ENCODE peak calls at places on chromosomes 2 and 18, in four cellular contexts. K is progenitor cell of endocrine pancreas, A is upper lobe of right lung, V is RWPE1. L is an unnamed sample.

GRCh38 chr2:23628926-23629325 is 243.9 kb downstream of the KLHL29 start:
- DNase-seq in K (no peak), A (no peak), V (no peak), L (no peak)

GRCh38 chr2:213751446-213751845 is 467.2 kb downstream of the SPAG16 start:
- DNase-seq in K (no peak), A (no peak), V (no peak), L (no peak)

GRCh38 chr2:127158614-127159290 is 51.8 kb upstream of the BIN1 start:
- DNase-seq in K (no peak), A (no peak), V (no peak), L (no peak)

GRCh38 chr2:173043466-173043865 is 32.2 kb upstream of the MAP3K20 start:
- DNase-seq in K (no peak), A (peak), V (no peak), L (no peak)

GRCh38 chr2:216298719-216299118 is 73.6 kb downstream of the MARCHF4 start:
- DNase-seq in K (no peak), A (no peak), V (peak), L (peak)

GRCh38 chr2:222864296-222864695 is 3.5 kb downstream of the ACSL3 start:
- DNase-seq in K (no peak), A (no peak), V (no peak), L (no peak)

GRCh38 chr2:97691166-97691565 is 21.7 kb downstream of the C2orf92 start:
- DNase-seq in K (no peak), A (no peak), V (no peak), L (no peak)

GRCh38 chr18:50194623-50195532 is at the start of gene MYO5B:
- DNase-seq in K (peak), A (peak), V (peak), L (no peak)

GRCh38 chr2:119522561-119523110 is 1.6 kb downstream of the SCTR start:
- DNase-seq in K (no peak), A (no peak), V (no peak), L (no peak)

GRCh38 chr2:9462872-9463697 is 11.3 kb upstream of the IAH1 start:
- DNase-seq in K (no peak), A (no peak), V (no peak), L (no peak)

GRCh38 chr2:137255990-137256389 is 490.6 kb downstream of the THSD7B start:
- DNase-seq in K (no peak), A (no peak), V (peak), L (peak)

GRCh38 chr2:39571197-39571731 is 94.5 kb upstream of the TMEM178A start:
- DNase-seq in K (no peak), A (no peak), V (peak), L (no peak)

GRCh38 chr2:47503481-47504070 is 100.6 kb downstream of the MSH2 start:
- DNase-seq in K (no peak), A (no peak), V (no peak), L (no peak)

GRCh38 chr18:13392899-13393298 is 174.3 kb downstream of the LDLRAD4 start:
- DNase-seq in K (no peak), A (no peak), V (no peak), L (no peak)

GRCh38 chr2:154963509-154963908 is 265.0 kb downstream of the KCNJ3 start:
- DNase-seq in K (no peak), A (no peak), V (no peak), L (no peak)

DNA sequence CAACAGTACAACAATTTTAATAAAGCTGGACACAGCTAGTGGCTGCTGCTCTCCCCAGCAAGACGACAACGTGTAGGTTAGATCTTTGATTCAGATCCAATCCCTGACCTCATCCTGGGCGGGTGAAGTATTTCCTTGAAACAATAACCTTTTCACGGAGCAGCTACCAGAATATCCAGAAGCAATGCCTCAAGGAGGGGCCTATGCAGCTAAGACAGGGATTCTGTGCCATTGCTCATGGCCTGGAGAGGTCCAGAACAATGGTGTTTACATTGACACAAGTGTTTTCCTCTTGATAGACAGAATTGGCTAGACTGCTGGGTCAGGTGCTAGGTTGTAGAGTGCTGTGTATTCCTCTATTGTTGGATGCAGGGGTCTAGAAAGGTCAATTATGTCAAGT is 520.1 kb downstream of the BCL11A start:
- DNase-seq in K (no peak), A (no peak), V (no peak), L (no peak)
- TF ChIP-seq CTCF in K (no peak), A (no peak), V (no peak), L (no peak)

GRCh38 chr2:19369341-19369955 is 11.0 kb upstream of the OSR1 start:
- DNase-seq in K (no peak), A (no peak), V (no peak), L (no peak)
- TF ChIP-seq CTCF in K (peak), A (no peak), V (no peak), L (peak)

GRCh38 chr2:111986116-111986900 is 68.8 kb upstream of the TMEM87B start:
- DNase-seq in K (no peak), A (no peak), V (no peak), L (no peak)
- TF ChIP-seq CTCF in K (no peak), A (no peak), V (no peak), L (no peak)

DNA sequence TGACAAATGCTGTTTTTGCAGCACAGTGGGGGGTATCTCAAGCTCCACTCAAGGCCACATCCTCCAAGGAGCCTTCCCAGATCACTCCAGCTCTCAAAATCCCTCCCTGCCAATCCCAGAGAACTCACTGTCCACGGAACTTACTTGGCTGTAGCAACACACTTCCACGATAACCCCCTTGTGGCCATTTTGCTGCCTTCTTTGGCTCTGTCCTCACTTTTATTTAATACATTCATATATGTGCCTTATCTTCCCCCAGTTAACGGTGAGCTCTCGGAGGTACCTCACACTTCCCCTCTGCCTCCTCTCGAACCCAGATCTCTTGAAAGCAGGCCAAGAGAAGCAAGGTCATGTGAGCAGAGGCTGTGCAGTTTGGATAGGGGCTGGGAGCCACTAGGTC is 122.3 kb downstream of the TNS1 start:
- DNase-seq in K (no peak), A (no peak), V (no peak), L (no peak)
- TF ChIP-seq CTCF in K (no peak), A (peak), V (no peak), L (peak)

GRCh38 chr2:33032245-33032644 is 85.5 kb downstream of the LTBP1 start:
- DNase-seq in K (no peak), A (no peak), V (no peak), L (no peak)

GRCh38 chr2:33029459-33029858 is 82.7 kb downstream of the LTBP1 start:
- DNase-seq in K (no peak), A (no peak), V (no peak), L (no peak)

GRCh38 chr2:33030326-33030725 is 83.6 kb downstream of the LTBP1 start:
- DNase-seq in K (no peak), A (no peak), V (no peak), L (no peak)

GRCh38 chr2:33034784-33035183 is 88.0 kb downstream of the LTBP1 start:
- DNase-seq in K (no peak), A (no peak), V (peak), L (no peak)

DNA sequence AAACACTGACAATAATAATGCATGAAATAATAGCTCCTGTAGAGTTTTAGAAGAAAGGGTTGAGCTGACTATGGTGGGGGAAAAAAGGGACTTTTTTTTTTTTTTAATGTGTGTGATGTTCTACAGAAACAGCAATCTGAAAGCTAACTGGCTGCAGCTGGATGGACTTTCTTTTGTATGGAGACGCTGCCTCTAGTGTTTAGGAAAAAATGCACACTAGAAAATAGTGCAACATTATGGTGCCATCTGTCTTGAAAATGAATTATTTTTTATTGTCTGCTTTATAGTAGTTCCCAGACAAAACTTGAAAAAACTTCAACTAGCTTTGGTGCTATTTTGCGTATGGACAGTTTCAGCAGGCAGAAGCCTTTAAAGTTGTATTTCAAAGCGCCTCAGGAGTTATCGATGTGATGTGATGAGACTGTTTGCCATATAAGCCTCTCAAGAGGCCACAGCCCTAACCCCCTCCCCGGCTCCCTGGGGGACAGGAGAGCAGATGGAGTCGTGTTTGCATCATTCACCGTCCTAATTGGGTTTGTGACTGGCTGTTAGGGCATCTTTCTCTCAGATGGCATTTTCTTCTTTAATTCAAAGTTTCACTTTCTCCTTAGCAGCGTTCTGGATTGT is 86.9 kb downstream of the LTBP1 start:
- DNase-seq in K (no peak), A (no peak), V (no peak), L (no peak)
- TF ChIP-seq CTCF in K (no peak), A (peak), V (peak), L (peak)

DNA sequence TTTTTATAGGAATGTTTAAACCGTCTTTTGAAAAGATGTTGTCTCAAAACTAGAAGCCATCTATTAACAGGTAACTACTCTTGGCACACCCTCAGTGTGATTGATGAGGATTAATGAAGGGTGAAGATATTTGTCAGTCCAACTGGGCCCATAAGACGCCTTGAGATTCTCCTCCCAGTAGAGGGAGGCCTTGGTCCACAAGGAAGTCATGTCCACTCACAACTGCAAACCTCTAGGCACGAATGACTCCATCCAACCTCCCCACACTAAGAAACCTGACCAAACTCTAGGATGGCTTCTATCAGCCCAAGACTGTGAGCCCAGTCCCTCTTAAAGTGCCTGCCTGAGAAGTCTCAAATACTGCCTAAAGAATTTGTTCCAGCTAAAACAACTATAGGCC is 19.2 kb upstream of the GRP start:
- DNase-seq in K (no peak), A (no peak), V (no peak), L (no peak)
- TF ChIP-seq CTCF in K (no peak), A (no peak), V (no peak), L (peak)

L was measured in epithelial cell of proximal tubule.